ENCODE peak calls at places on chromosomes 2 and 18, in nine cellular contexts. C is left lobe of liver; U is cardiac septum; B is AG20443; P is neural crest cell; Y is effector memory CD8-positive, alpha-beta T cell; O is psoas muscle; I is LoVo; M is GM12864. E is an unnamed sample.
A peak's percentile ranks its signal among the peaks of the same experiment; 100 is the strongest.

GRCh38 chr2:204144487-204144886 is 207.9 kb downstream of the ICOS start:
- DNase-seq in C (no peak), U (no peak), B (no peak), P (no peak), Y (no peak), O (no peak), I (no peak), M (no peak), E (no peak)

GRCh38 chr2:122063716-122064115 is 308.3 kb downstream of the TSN start:
- DNase-seq in C (no peak), U (no peak), B (no peak), P (no peak), Y (no peak), O (no peak), I (peak; percentile 19), M (no peak), E (peak; percentile 30)

GRCh38 chr2:80242355-80242910 is 62.1 kb downstream of the LRRTM1 start:
- DNase-seq in C (no peak), U (peak; percentile 76), B (no peak), P (no peak), Y (no peak), O (no peak), I (no peak), M (no peak), E (no peak)

GRCh38 chr2:101967826-101968498 is 23.8 kb upstream of the IL1R2 start:
- DNase-seq in C (no peak), U (no peak), B (peak; percentile 64), P (no peak), Y (no peak), O (no peak), I (no peak), M (no peak), E (peak; percentile 23)

GRCh38 chr2:10170256-10170655 is 47.7 kb downstream of the RRM2 start:
- DNase-seq in C (no peak), U (no peak), B (no peak), P (no peak), Y (no peak), O (no peak), I (no peak), M (no peak), E (peak; percentile 25)

GRCh38 chr18:72762505-72763122 is 105.2 kb downstream of the NETO1 start:
- DNase-seq in C (no peak), U (no peak), B (peak; percentile 43), P (peak; percentile 4), Y (no peak), O (no peak), I (peak; percentile 68), M (peak; percentile 10), E (no peak)

GRCh38 chr18:48702346-48703032 is 163.7 kb downstream of the CTIF start:
- DNase-seq in C (no peak), U (no peak), B (no peak), P (no peak), Y (no peak), O (no peak), I (no peak), M (no peak), E (no peak)

GRCh38 chr18:48997681-48997984 is 46.9 kb upstream of the SMAD7 start:
- DNase-seq in C (no peak), U (no peak), B (no peak), P (no peak), Y (no peak), O (no peak), I (no peak), M (no peak), E (no peak)

GRCh38 chr2:88074854-88075292 is 7.2 kb downstream of the SMYD1 start:
- DNase-seq in C (no peak), U (no peak), B (peak; percentile 62), P (no peak), Y (no peak), O (no peak), I (no peak), M (no peak), E (no peak)

GRCh38 chr18:58392336-58393000 is 236.4 kb downstream of the ALPK2 start:
- DNase-seq in C (peak; percentile 21), U (no peak), B (peak; percentile 55), P (no peak), Y (no peak), O (no peak), I (no peak), M (no peak), E (no peak)

GRCh38 chr2:238450440-238450861 is 23.7 kb downstream of the ASB1 start:
- DNase-seq in C (no peak), U (no peak), B (no peak), P (no peak), Y (no peak), O (peak; percentile 45), I (no peak), M (no peak), E (no peak)

GRCh38 chr2:183010112-183010511 is 28.1 kb downstream of the NCKAP1 start:
- DNase-seq in C (no peak), U (no peak), B (peak; percentile 7), P (no peak), Y (no peak), O (peak; percentile 24), I (no peak), M (no peak), E (peak; percentile 35)

GRCh38 chr2:108570416-108570815 is 36.1 kb downstream of the LIMS1 start:
- DNase-seq in C (no peak), U (no peak), B (no peak), P (no peak), Y (no peak), O (no peak), I (peak; percentile 24), M (no peak), E (peak; percentile 68)

GRCh38 chr2:47029737-47030524 is 114.3 kb upstream of the MCFD2 start:
- DNase-seq in C (no peak), U (no peak), B (no peak), P (no peak), Y (no peak), O (no peak), I (peak; percentile 46), M (no peak), E (peak; percentile 69)

GRCh38 chr18:24930478-24930877 is 421.5 kb downstream of the ZNF521 start:
- DNase-seq in C (no peak), U (no peak), B (no peak), P (no peak), Y (no peak), O (no peak), I (no peak), M (no peak), E (no peak)

GRCh38 chr2:145752091-145752806 is 1232.3 kb upstream of the ZEB2 start:
- DNase-seq in C (no peak), U (no peak), B (peak; percentile 70), P (peak; percentile 3), Y (no peak), O (no peak), I (peak; percentile 25), M (peak; percentile 27), E (peak; percentile 58)